ENCODE peak calls at places on chromosome 15, in four cellular contexts. Z is upper lobe of right lung, F is H9, P is tibial nerve. S is an unnamed sample. For H3K27me3 and H3K9me3, the result is how much of the 10 kb centered on the place peaks cover.

GRCh38 chr15:57566840-57567239 is 24.9 kb upstream of the MYZAP start:
- DNase-seq in F (no peak), Z (no peak), P (no peak), S (no peak)

GRCh38 chr15:70788114-70789049 is 25.0 kb upstream of the UACA start:
- DNase-seq in F (no peak), Z (no peak), P (no peak), S (no peak)

GRCh38 chr15:39184701-39185390 is 396.0 kb upstream of the THBS1 start:
- DNase-seq in P (no peak), F (no peak), Z (no peak), S (no peak)

GRCh38 chr15:89114974-89115373 is 26.7 kb downstream of the ABHD2 start:
- DNase-seq in F (no peak), P (peak), Z (no peak), S (no peak)

GRCh38 chr15:89164712-89165211 is 56.6 kb downstream of the RLBP1 start:
- DNase-seq in P (no peak), F (no peak), Z (no peak), S (no peak)

GRCh38 chr15:88467935-88468528 is 524 bp downstream of the MRPS11 start:
- DNase-seq in P (no peak), Z (no peak), F (no peak), S (no peak)

GRCh38 chr15:69647160-69647513 is 194.5 kb downstream of the RPLP1 start:
- DNase-seq in Z (no peak), F (peak), P (no peak), S (no peak)

GRCh38 chr15:64686130-64686735 is 89.2 kb downstream of the RBPMS2 start:
- DNase-seq in F (peak), Z (no peak), P (peak), S (peak)

GRCh38 chr15:77659350-77660321 is 26.9 kb upstream of the LINGO1 start:
- DNase-seq in P (no peak), Z (no peak), F (peak), S (peak)

GRCh38 chr15:50891159-50891558 is 17.3 kb upstream of the AP4E1 start:
- DNase-seq in F (no peak), P (no peak), Z (no peak), S (no peak)

GRCh38 chr15:35306361-35306981 is 221.4 kb upstream of the NANOGP8 start:
- DNase-seq in Z (no peak), F (no peak), P (no peak), S (no peak)

DNA sequence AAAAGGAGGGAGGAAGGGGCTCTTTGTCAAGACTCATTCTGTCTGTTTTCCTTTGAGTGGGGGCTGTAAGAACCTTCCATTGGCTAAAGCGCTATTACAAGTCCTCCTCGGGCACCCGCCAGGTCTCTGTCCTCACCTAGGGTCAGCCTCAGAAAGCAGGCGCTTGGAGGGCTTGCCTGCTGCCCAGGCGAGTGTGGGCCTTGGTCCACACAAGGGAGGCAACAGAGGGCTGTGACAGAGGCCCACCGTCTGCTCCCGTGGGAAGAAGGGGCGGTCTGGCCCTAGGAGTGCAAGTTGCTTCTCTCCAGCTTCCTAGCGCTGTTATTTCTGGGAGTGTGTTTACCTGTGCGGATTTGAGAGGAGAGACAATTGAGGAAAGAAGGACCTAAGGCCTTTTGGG is 24.0 kb upstream of the EHD4 start:
- DNase-seq in F (no peak), Z (peak), P (no peak), S (no peak)
- H3K27me3 ChIP-seq in F (under half), Z (under half), P (under half), S (under half)

GRCh38 chr15:25228261-25228660 is 210.6 kb downstream of the UBE3A start:
- DNase-seq in Z (no peak), F (no peak), P (no peak), S (no peak)

GRCh38 chr15:25220834-25221233 is 218.0 kb downstream of the UBE3A start:
- DNase-seq in Z (no peak), P (no peak), F (no peak), S (no peak)

GRCh38 chr15:25230442-25230841 is 208.4 kb downstream of the UBE3A start:
- DNase-seq in Z (no peak), F (no peak), P (no peak), S (no peak)

GRCh38 chr15:25224396-25224795 is 214.4 kb downstream of the UBE3A start:
- DNase-seq in Z (no peak), P (no peak), F (no peak), S (no peak)

GRCh38 chr15:25226360-25226759 is 212.5 kb downstream of the UBE3A start:
- DNase-seq in F (no peak), P (no peak), Z (no peak), S (no peak)
- H3K9me3 ChIP-seq in F (half or more), P (under half), Z (under half), S (under half)

GRCh38 chr15:42123546-42123945 is 29.2 kb upstream of the PLA2G4D start:
- DNase-seq in F (no peak), Z (no peak), P (no peak), S (no peak)
- H3K27me3 ChIP-seq in F (under half), Z (under half), P (under half), S (under half)

GRCh38 chr15:45234562-45235235 is 17.3 kb upstream of the SLC28A2 start:
- DNase-seq in F (no peak), Z (no peak), P (no peak), S (peak)
- H3K9me3 ChIP-seq in F (under half), Z (under half), P (under half), S (under half)

GRCh38 chr15:40436116-40436891 is 4.4 kb upstream of the BAHD1 start:
- DNase-seq in Z (no peak), F (no peak), P (no peak), S (peak)
- H3K27me3 ChIP-seq in Z (under half), F (under half), P (under half), S (under half)

GRCh38 chr15:45913451-45913850 is 278.6 kb downstream of the SQOR start:
- DNase-seq in Z (no peak), P (no peak), F (no peak), S (no peak)
- H3K9me3 ChIP-seq in Z (under half), P (under half), F (under half), S (under half)

GRCh38 chr15:67832031-67832551 is 6.8 kb downstream of the SKOR1 start:
- DNase-seq in P (no peak), Z (peak), F (peak), S (peak)
- H3K27me3 ChIP-seq in P (half or more), Z (half or more), F (half or more), S (half or more)

GRCh38 chr15:25058080-25058785 is 103.4 kb downstream of the SNRPN start:
- DNase-seq in Z (peak), P (no peak), F (peak), S (no peak)
- H3K9me3 ChIP-seq in Z (half or more), P (half or more), F (half or more), S (half or more)

DNA sequence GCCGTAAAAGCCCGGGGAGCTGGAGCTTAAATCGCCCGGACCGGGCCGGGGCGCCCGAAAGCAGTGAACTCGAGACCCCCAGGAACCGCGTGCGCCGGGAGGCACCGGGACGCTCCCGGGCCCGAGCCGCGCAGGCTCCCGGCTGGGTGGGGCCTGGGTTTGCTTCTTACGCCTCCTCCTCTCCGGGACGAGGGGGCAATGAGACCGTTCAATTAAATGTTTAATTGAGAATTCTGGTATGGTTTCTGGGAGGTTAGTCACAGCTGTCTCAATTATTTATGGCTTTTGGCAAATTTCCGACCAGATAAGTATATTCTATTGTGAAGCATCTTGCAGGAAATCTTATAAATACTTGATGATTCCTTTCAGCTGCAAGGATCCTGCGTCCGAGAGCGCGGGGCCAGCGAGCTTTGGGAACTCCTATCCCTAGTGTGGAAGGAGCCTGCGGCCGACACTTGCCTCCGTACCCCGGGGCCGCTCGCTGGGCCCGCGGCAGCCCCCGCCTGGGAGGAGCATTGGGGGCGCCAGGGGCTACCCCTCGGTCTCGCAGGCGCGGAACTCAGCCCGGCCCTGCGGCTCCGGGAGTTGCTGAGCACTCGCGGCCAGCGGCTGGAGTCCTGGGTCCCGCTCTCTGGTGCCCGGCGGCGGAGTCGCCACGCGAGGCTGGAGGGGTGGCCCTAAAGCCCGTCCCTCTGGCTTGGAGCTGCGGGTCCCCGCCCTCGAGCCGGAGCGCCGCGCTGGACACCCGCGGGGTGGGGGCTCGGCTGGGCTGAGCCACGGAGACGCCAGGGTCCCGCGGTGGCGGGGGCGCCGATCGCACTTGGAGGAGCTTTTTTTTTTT is 10.3 kb downstream of the ISL2 start:
- DNase-seq in Z (peak), F (peak), P (no peak), S (peak)
- H3K27me3 ChIP-seq in Z (half or more), F (under half), P (half or more), S (under half)

DNA sequence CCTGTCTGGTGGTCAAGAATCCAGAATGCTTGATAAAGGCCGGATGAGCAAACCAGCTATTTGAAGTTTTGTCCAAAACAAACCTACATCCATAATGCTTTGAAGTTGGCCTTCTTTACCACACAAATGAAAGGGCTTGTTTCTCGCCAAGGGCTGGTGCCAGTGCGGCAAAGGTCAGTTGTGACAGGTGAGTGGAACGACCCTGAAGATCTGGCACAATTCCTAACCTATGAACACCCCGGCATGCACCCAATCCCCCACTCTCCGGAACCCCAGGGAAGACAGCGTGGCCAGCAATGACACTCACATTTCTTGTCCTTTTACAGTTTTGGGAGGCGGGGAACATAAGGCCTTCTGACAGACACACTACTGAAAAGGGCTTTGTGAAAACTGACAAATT is 90.6 kb downstream of the ATP10A start:
- DNase-seq in F (no peak), P (no peak), Z (no peak), S (no peak)
- H3K9me3 ChIP-seq in F (under half), P (under half), Z (under half), S (under half)

S was measured in WERI-Rb-1.